ENCODE peak calls at places on chromosome 12, in seven cellular contexts. Q is activated CD4-positive, alpha-beta T cell treated with anti-CD3 and anti-CD28 coated beads, Interleukin-2, amount 50 U/mL, for 24 hours; B is neural progenitor cell; P is breast epithelium; T is CD8-positive, alpha-beta T cell; W is OCI-LY7; H is iris pigment epithelial cell. R is an unnamed sample.

GRCh38 chr12:89733579-89734201 is 25.1 kb upstream of the ATP2B1 start:
- DNase-seq in Q (no peak), B (no peak), P (no peak), T (no peak), W (no peak), H (peak), R (peak)

GRCh38 chr12:69421548-69421947 is 48.6 kb upstream of the FRS2 start:
- DNase-seq in Q (no peak), B (no peak), P (no peak), T (no peak), W (no peak), H (no peak), R (no peak)

GRCh38 chr12:26251600-26251999 is 56.2 kb downstream of the SSPN start:
- DNase-seq in Q (no peak), B (no peak), P (no peak), T (no peak), W (no peak), H (peak), R (no peak)

GRCh38 chr12:131056626-131057025 is 102.9 kb downstream of the ADGRD1 start:
- DNase-seq in Q (no peak), B (no peak), P (no peak), T (no peak), W (no peak), H (no peak), R (no peak)

GRCh38 chr12:12870454-12870853 is 20.9 kb upstream of the GPRC5A start:
- DNase-seq in Q (no peak), B (no peak), P (no peak), T (no peak), W (no peak), H (peak), R (peak)

GRCh38 chr12:113815031-113815430 is 151.1 kb downstream of the RBM19 start:
- DNase-seq in Q (no peak), B (no peak), P (no peak), T (no peak), W (no peak), H (no peak), R (no peak)

GRCh38 chr12:49336645-49337584 is at the start of gene C1QL4:
- DNase-seq in Q (peak), B (peak), P (peak), T (peak), W (peak), H (peak), R (peak)

GRCh38 chr12:105951732-105952131 is 187.0 kb downstream of the NUAK1 start:
- DNase-seq in Q (no peak), B (no peak), P (no peak), T (no peak), W (no peak), H (no peak), R (no peak)

GRCh38 chr12:24993756-24994155 is 44.9 kb upstream of the BCAT1 start:
- DNase-seq in Q (no peak), B (peak), P (no peak), T (no peak), W (no peak), H (no peak), R (no peak)

GRCh38 chr12:96044017-96044985 is 8.9 kb upstream of the LTA4H start:
- DNase-seq in Q (no peak), B (no peak), P (no peak), T (no peak), W (peak), H (peak), R (no peak)

GRCh38 chr12:11730299-11731041 is 81.0 kb downstream of the ETV6 start:
- DNase-seq in Q (no peak), B (no peak), P (peak), T (no peak), W (peak), H (no peak), R (no peak)

GRCh38 chr12:42686514-42687172 is 97.1 kb upstream of the PRICKLE1 start:
- DNase-seq in Q (no peak), B (no peak), P (peak), T (no peak), W (no peak), H (peak), R (no peak)

GRCh38 chr12:81992461-81992860 is 233.3 kb upstream of the PPFIA2 start:
- DNase-seq in Q (no peak), B (peak), P (no peak), T (peak), W (no peak), H (no peak), R (peak)

GRCh38 chr12:6347367-6348338 is 5.8 kb upstream of the TNFRSF1A start:
- DNase-seq in Q (no peak), B (no peak), P (peak), T (no peak), W (no peak), H (peak), R (no peak)

GRCh38 chr12:45670339-45671065 is 59.0 kb upstream of the ARID2 start:
- DNase-seq in Q (peak), B (no peak), P (no peak), T (no peak), W (no peak), H (peak), R (no peak)

GRCh38 chr12:67651380-67651695 is 2.8 kb downstream of the DYRK2 start:
- DNase-seq in Q (peak), B (peak), P (no peak), T (peak), W (peak), H (peak), R (peak)

GRCh38 chr12:15151141-15152091 is 69.8 kb downstream of the RERG start:
- DNase-seq in Q (no peak), B (peak), P (no peak), T (no peak), W (peak), H (peak), R (peak)

GRCh38 chr12:101172316-101172715 is 37.7 kb downstream of the SLC5A8 start:
- DNase-seq in Q (no peak), B (peak), P (no peak), T (no peak), W (peak), H (peak), R (peak)

GRCh38 chr12:15984097-15984800 is 73.1 kb downstream of the DERA start:
- DNase-seq in Q (no peak), B (no peak), P (no peak), T (no peak), W (peak), H (no peak), R (no peak)

GRCh38 chr12:107126688-107127481 is 33.5 kb upstream of the CRY1 start:
- DNase-seq in Q (no peak), B (no peak), P (no peak), T (no peak), W (no peak), H (peak), R (peak)

GRCh38 chr12:82625523-82625922 is 61.2 kb upstream of the TMTC2 start:
- DNase-seq in Q (no peak), B (peak), P (no peak), T (no peak), W (no peak), H (no peak), R (no peak)

GRCh38 chr12:71638499-71638898 is 25.1 kb downstream of the ZFC3H1 start:
- DNase-seq in Q (no peak), B (no peak), P (no peak), T (no peak), W (no peak), H (no peak), R (no peak)

GRCh38 chr12:130571089-130571488 is 145.0 kb downstream of the RIMBP2 start:
- DNase-seq in Q (no peak), B (no peak), P (no peak), T (no peak), W (peak), H (no peak), R (no peak)

GRCh38 chr12:133181238-133181959 is at the start of gene ZNF268:
- DNase-seq in Q (peak), B (peak), P (peak), T (peak), W (peak), H (peak), R (peak)